ENCODE peak calls at places on chromosomes 2 and 18, in four cellular contexts. C is WTC11, B is HepG2, V is K562. J is an unnamed sample.

GRCh38 chr2:156399224-156399949 is 36.8 kb upstream of the GPD2 start:
- DNase-seq in C (peak), B (no peak), V (no peak), J (peak)

GRCh38 chr2:23637011-23637778 is 252.2 kb downstream of the KLHL29 start:
- DNase-seq in C (no peak), B (no peak), V (no peak), J (no peak)

GRCh38 chr18:52869942-52870907 is 530.2 kb downstream of the DCC start:
- DNase-seq in C (peak), B (no peak), V (no peak), J (no peak)

GRCh38 chr2:32712870-32713269 is 85.0 kb downstream of the TTC27 start:
- DNase-seq in C (no peak), B (no peak), V (no peak), J (no peak)

GRCh38 chr2:73243884-73244570 is 9.9 kb downstream of the CCT7 start:
- DNase-seq in C (no peak), B (no peak), V (no peak), J (no peak)

GRCh38 chr18:49899647-49900330 is 86.5 kb upstream of the ACAA2 start:
- DNase-seq in C (peak), B (peak), V (no peak), J (no peak)

GRCh38 chr2:37654419-37654818 is 17.0 kb downstream of the CDC42EP3 start:
- DNase-seq in C (no peak), B (no peak), V (no peak), J (no peak)

GRCh38 chr18:28039078-28039477 is 137.9 kb downstream of the CDH2 start:
- DNase-seq in C (no peak), B (no peak), V (no peak), J (no peak)

GRCh38 chr2:230000118-230000841 is 68.4 kb downstream of the SLC16A14 start:
- DNase-seq in C (no peak), B (no peak), V (no peak), J (no peak)

GRCh38 chr2:239383036-239383795 is 17.6 kb downstream of the HDAC4 start:
- DNase-seq in C (no peak), B (no peak), V (no peak), J (no peak)

GRCh38 chr2:236776695-236777251 is 207.1 kb downstream of the ACKR3 start:
- DNase-seq in C (no peak), B (no peak), V (no peak), J (peak)
- TF ChIP-seq NR3C1 in C (no peak), B (no peak), V (no peak), J (no peak)

DNA sequence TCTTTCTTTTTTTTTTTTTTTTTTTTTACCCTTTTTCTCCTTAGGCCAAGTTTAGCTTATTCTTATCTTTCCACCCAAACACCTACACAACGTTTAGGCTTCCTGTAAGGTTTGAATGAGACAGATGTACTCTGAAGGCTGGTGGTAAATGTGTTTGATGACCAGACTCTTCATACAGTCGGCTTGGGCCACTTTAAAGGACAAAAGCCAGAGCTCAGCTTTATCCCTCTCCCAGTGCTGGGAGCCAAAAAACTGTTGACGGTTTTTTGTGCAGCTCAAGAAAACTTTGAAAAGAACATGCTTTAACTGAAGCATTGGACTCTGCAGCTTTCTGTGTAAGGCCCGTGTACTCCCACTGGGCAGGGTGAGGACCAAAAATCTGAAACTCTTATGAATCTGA is 15.4 kb downstream of the CD8A start:
- DNase-seq in C (no peak), B (no peak), V (no peak), J (no peak)
- TF ChIP-seq NR3C1 in C (no peak), B (no peak), V (no peak), J (no peak)

DNA sequence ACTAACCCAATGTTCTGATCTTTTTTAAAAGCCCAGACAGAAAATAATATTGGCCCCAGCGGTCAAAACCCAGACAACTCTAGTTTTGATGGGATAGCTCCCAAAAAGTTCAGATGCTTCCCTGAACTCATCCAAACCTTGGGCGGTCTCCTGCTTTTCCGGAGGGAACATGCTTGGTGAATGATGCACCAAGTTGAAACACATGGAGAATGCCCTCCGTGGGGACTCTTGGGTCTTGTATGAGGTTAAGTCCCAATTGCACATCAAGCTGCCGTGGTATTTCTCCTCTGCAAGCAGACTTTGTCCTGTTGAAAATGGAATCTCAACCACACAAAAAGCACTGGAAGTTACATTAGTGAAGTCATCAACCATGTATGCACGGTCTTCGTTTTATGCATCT is 120.7 kb upstream of the CTAGE1 start:
- DNase-seq in C (no peak), B (no peak), V (no peak), J (no peak)
- TF ChIP-seq NR3C1 in C (no peak), B (no peak), V (no peak), J (no peak)

GRCh38 chr18:48855422-48856377 is 95.1 kb downstream of the SMAD7 start:
- DNase-seq in C (no peak), B (no peak), V (no peak), J (no peak)
- TF ChIP-seq NR3C1 in C (no peak), B (no peak), V (no peak), J (no peak)

DNA sequence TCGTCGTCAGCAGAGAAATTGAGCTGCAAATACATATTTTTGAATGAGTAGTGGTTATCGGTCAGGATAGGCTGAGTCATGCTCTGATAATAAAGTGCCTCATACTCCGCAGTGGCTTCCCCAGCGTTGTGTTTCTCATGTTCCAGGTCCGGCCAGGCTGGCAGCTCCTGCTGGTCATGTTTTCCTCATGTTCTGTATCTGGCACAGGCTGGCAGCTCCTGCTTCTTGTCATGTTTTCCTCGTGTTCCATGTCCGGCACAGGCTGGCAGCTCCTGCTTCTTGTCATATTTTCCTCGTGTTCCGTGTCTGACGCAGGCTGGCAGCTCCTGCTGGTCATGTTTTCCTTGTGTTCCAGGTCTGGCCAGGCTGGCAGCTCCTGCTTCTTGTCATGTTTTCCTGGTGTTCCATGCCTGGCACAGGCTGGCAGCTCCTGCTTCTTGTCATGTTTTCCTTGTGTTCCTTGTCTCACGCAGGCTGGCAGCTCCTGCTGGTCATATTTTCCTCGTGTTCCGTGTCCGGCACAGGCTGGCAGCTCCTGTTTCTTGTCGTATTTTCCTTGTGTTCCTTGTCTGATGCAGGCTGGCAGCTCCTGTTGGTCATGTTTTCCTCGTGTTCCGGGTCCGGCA is 148.9 kb downstream of the ATP9B start:
- DNase-seq in C (no peak), B (no peak), V (peak), J (no peak)
- TF ChIP-seq NR3C1 in C (no peak), B (no peak), V (no peak), J (no peak)

J was measured in A549.